ENCODE peak calls at places on chromosomes 5 and 9, in five cellular contexts. C is uterus, Q is activated B cell treated with CpG ODN at 0.5 μM for 24 hours, H is lower lobe of right lung, R is PC-9. M is an unnamed sample.

GRCh38 chr5:53126514-53126913 is 17.0 kb upstream of the MOCS2 start:
- DNase-seq in R (no peak), H (no peak), C (no peak), Q (no peak), M (no peak)

GRCh38 chr5:150108711-150109605 is 22.6 kb upstream of the CSF1R start:
- DNase-seq in C (no peak), H (no peak), Q (no peak), R (no peak), M (no peak)

GRCh38 chr5:1867114-1867814 is 15.5 kb downstream of the IRX4 start:
- DNase-seq in C (no peak), R (no peak), Q (no peak), H (no peak), M (no peak)

GRCh38 chr5:133938039-133938821 is 30.2 kb downstream of the C5orf15 start:
- DNase-seq in C (no peak), R (no peak), Q (no peak), H (no peak), M (no peak)

GRCh38 chr9:123438321-123438720 is 82.3 kb downstream of the CRB2 start:
- DNase-seq in Q (no peak), H (no peak), R (no peak), C (no peak), M (no peak)

GRCh38 chr5:10030219-10030831 is 219.4 kb downstream of the ATPSCKMT start:
- DNase-seq in R (no peak), Q (no peak), C (no peak), H (no peak), M (no peak)

GRCh38 chr5:77101298-77101697 is 14.2 kb upstream of the ZBED3 start:
- DNase-seq in H (no peak), Q (no peak), C (peak; percentile 53), R (no peak), M (no peak)

GRCh38 chr9:89508951-89509607 is 11.2 kb upstream of the SEMA4D start:
- DNase-seq in Q (no peak), R (no peak), H (no peak), C (no peak), M (no peak)

GRCh38 chr5:34626751-34627150 is 29.4 kb upstream of the RAI14 start:
- DNase-seq in H (no peak), C (no peak), R (no peak), Q (no peak), M (no peak)

GRCh38 chr5:169020102-169020501 is 280.8 kb downstream of the SLIT3 start:
- DNase-seq in H (no peak), Q (no peak), C (no peak), R (no peak), M (no peak)

GRCh38 chr5:11273180-11273882 is 512.3 kb upstream of the DAP start:
- DNase-seq in R (no peak), H (no peak), Q (no peak), C (no peak), M (no peak)

GRCh38 chr5:176774216-176775171 is 35.9 kb upstream of the UNC5A start:
- DNase-seq in H (no peak), C (no peak), R (no peak), Q (no peak), M (no peak)

GRCh38 chr9:134536101-134536900 is 105.3 kb upstream of the COL5A1 start:
- DNase-seq in Q (no peak), H (no peak), C (no peak), R (peak; percentile 29), M (no peak)

GRCh38 chr5:135072357-135073247 is 38.6 kb upstream of the PITX1 start:
- DNase-seq in H (no peak), R (peak; percentile 36), C (no peak), Q (peak; percentile 7), M (no peak)
- TF ChIP-seq CTCF in H (no peak), R (no peak), C (no peak), Q (no peak), M (no peak)

GRCh38 chr9:27548055-27548741 is 18.6 kb upstream of the MOB3B start:
- DNase-seq in H (no peak), R (no peak), Q (no peak), C (no peak), M (no peak)
- TF ChIP-seq CTCF in H (peak; percentile 55), R (peak; percentile 47), Q (no peak), C (peak; percentile 65), M (peak; percentile 52)

GRCh38 chr9:2132484-2133082 is 117.4 kb downstream of the SMARCA2 start:
- DNase-seq in H (no peak), Q (no peak), R (no peak), C (no peak), M (no peak)
- TF ChIP-seq CTCF in H (peak; percentile 70), Q (no peak), R (peak; percentile 76), C (peak; percentile 75), M (peak; percentile 69)

GRCh38 chr9:19473605-19474004 is 64.8 kb downstream of the ACER2 start:
- DNase-seq in R (no peak), Q (no peak), H (no peak), C (no peak), M (no peak)
- TF ChIP-seq CTCF in R (no peak), Q (no peak), H (no peak), C (no peak), M (no peak)

GRCh38 chr9:80440724-80441123 is 869.0 kb downstream of the TLE4 start:
- DNase-seq in R (no peak), H (no peak), C (no peak), Q (no peak), M (no peak)

GRCh38 chr9:80435591-80435990 is 863.8 kb downstream of the TLE4 start:
- DNase-seq in Q (no peak), H (no peak), R (no peak), C (no peak), M (no peak)

GRCh38 chr9:80437825-80438224 is 866.1 kb downstream of the TLE4 start:
- DNase-seq in H (no peak), R (no peak), C (no peak), Q (no peak), M (no peak)
- TF ChIP-seq CTCF in H (no peak), R (no peak), C (no peak), Q (no peak), M (no peak)

DNA sequence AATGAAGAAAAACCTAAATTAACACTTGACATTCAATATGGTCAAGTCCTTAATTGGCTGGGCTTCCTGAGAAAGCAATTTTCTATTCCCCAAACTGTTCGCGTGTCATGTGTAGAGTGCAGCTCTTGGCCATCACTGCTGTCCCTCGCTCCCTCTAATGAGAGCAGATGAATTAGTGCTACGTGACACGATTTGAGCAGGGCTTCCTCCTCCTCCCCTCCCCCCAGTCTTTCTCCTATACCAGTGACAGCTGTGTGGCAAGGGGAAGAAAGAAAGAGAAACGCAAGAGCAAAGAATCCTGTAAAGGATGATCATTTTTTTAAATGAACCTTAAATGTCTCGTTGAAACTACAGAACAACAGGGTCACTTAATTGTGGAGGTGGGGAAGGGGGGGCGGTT is 159.6 kb downstream of the BNC2 start:
- DNase-seq in C (no peak), H (no peak), R (no peak), Q (no peak), M (no peak)
- TF ChIP-seq CTCF in C (no peak), H (no peak), R (no peak), Q (no peak), M (no peak)